ENCODE peak calls at places on chromosome 9, in four cellular contexts. One of them, this sample, is unnamed.
A peak's percentile ranks its signal among the peaks of the same experiment; 100 is the strongest.

GRCh38 chr9:112921549-112921948 is 30.9 kb upstream of the SLC46A2 start:
- DNase-seq in WERI-Rb-1: peak; percentile 48
- DNase-seq in hypothalamus: no peak
- DNase-seq in GM03348: peak; percentile 64
- DNase-seq in this sample: peak; percentile 66

GRCh38 chr9:21415492-21416267 is 6.8 kb downstream of the IFNA8 start:
- DNase-seq in hypothalamus: no peak
- DNase-seq in GM03348: no peak
- DNase-seq in WERI-Rb-1: no peak
- DNase-seq in this sample: no peak

GRCh38 chr9:131593936-131594665 is 48.8 kb downstream of the PRRT1B start:
- DNase-seq in hypothalamus: no peak
- DNase-seq in WERI-Rb-1: no peak
- DNase-seq in GM03348: no peak
- DNase-seq in this sample: no peak

GRCh38 chr9:133252301-133252776 is 22.7 kb downstream of the ABO start:
- DNase-seq in WERI-Rb-1: no peak
- DNase-seq in hypothalamus: no peak
- DNase-seq in GM03348: peak; percentile 5
- DNase-seq in this sample: no peak

GRCh38 chr9:27665121-27665520 is 91.8 kb upstream of the C9orf72 start:
- DNase-seq in GM03348: no peak
- DNase-seq in WERI-Rb-1: no peak
- DNase-seq in hypothalamus: no peak
- DNase-seq in this sample: no peak

GRCh38 chr9:5843450-5844249 is 10.7 kb upstream of the ERMP1 start:
- DNase-seq in GM03348: peak; percentile 20
- DNase-seq in WERI-Rb-1: no peak
- DNase-seq in hypothalamus: no peak
- DNase-seq in this sample: no peak

GRCh38 chr9:34372598-34373011 is 4.1 kb downstream of the MYORG start:
- DNase-seq in WERI-Rb-1: no peak
- DNase-seq in GM03348: no peak
- DNase-seq in hypothalamus: no peak
- DNase-seq in this sample: no peak

GRCh38 chr9:26947736-26948135 is 694 bp upstream of the PLAA start:
- DNase-seq in hypothalamus: no peak
- DNase-seq in WERI-Rb-1: no peak
- DNase-seq in GM03348: no peak
- DNase-seq in this sample: no peak

GRCh38 chr9:129222691-129223218 is 44.7 kb upstream of the IER5L start:
- DNase-seq in WERI-Rb-1: no peak
- DNase-seq in hypothalamus: no peak
- DNase-seq in GM03348: no peak
- DNase-seq in this sample: no peak

GRCh38 chr9:129944501-129945116 is 98.4 kb downstream of the FNBP1 start:
- DNase-seq in hypothalamus: no peak
- DNase-seq in GM03348: no peak
- DNase-seq in WERI-Rb-1: no peak
- DNase-seq in this sample: no peak

GRCh38 chr9:109469646-109470358 is 28.3 kb downstream of the PTPN3 start:
- DNase-seq in GM03348: peak; percentile 85
- DNase-seq in WERI-Rb-1: peak; percentile 81
- DNase-seq in hypothalamus: peak; percentile 19
- DNase-seq in this sample: peak; percentile 64

GRCh38 chr9:3138236-3139229 is 294.6 kb upstream of the PUM3 start:
- DNase-seq in WERI-Rb-1: no peak
- DNase-seq in GM03348: peak; percentile 29
- DNase-seq in hypothalamus: no peak
- DNase-seq in this sample: no peak

GRCh38 chr9:107755267-107755666 is 265.7 kb upstream of the KLF4 start:
- DNase-seq in GM03348: peak; percentile 50
- DNase-seq in WERI-Rb-1: no peak
- DNase-seq in hypothalamus: no peak
- DNase-seq in this sample: no peak

GRCh38 chr9:36995927-36996471 is 38.1 kb downstream of the PAX5 start:
- DNase-seq in WERI-Rb-1: peak; percentile 77
- DNase-seq in hypothalamus: no peak
- DNase-seq in GM03348: peak; percentile 86
- DNase-seq in this sample: peak; percentile 61

GRCh38 chr9:119556129-119556875 is 187.1 kb upstream of the BRINP1 start:
- DNase-seq in GM03348: peak; percentile 93
- DNase-seq in WERI-Rb-1: peak; percentile 92
- DNase-seq in hypothalamus: peak; percentile 26
- DNase-seq in this sample: peak; percentile 69

GRCh38 chr9:447230-448025 is 232.8 kb downstream of the DOCK8 start:
- DNase-seq in GM03348: peak; percentile 12
- DNase-seq in hypothalamus: no peak
- DNase-seq in WERI-Rb-1: no peak
- DNase-seq in this sample: no peak

GRCh38 chr9:14030350-14030823 is 283.6 kb downstream of the NFIB start:
- DNase-seq in WERI-Rb-1: no peak
- DNase-seq in hypothalamus: no peak
- DNase-seq in GM03348: peak; percentile 29
- DNase-seq in this sample: peak; percentile 22

GRCh38 chr9:16275795-16276624 is 594.5 kb downstream of the BNC2 start:
- DNase-seq in WERI-Rb-1: no peak
- DNase-seq in hypothalamus: no peak
- DNase-seq in GM03348: no peak
- DNase-seq in this sample: no peak

GRCh38 chr9:121133104-121133816 is 58.5 kb downstream of the CNTRL start:
- DNase-seq in GM03348: no peak
- DNase-seq in hypothalamus: no peak
- DNase-seq in WERI-Rb-1: peak; percentile 25
- DNase-seq in this sample: no peak

GRCh38 chr9:100355561-100355960 is 2.8 kb upstream of the TEX10 start:
- DNase-seq in WERI-Rb-1: no peak
- DNase-seq in GM03348: no peak
- DNase-seq in hypothalamus: no peak
- DNase-seq in this sample: no peak

GRCh38 chr9:7273575-7273974 is 515.8 kb downstream of the KDM4C start:
- DNase-seq in GM03348: peak; percentile 52
- DNase-seq in hypothalamus: no peak
- DNase-seq in WERI-Rb-1: peak; percentile 24
- DNase-seq in this sample: no peak

GRCh38 chr9:16387382-16387781 is 483.1 kb downstream of the BNC2 start:
- DNase-seq in WERI-Rb-1: no peak
- DNase-seq in GM03348: no peak
- DNase-seq in hypothalamus: no peak
- DNase-seq in this sample: no peak

GRCh38 chr9:88660611-88661010 is 125.6 kb downstream of the NXNL2 start:
- DNase-seq in WERI-Rb-1: peak; percentile 47
- DNase-seq in hypothalamus: no peak
- DNase-seq in GM03348: no peak
- DNase-seq in this sample: no peak